ENCODE peak calls at places on chromosomes 16 and 17, in five cellular contexts. I is SJSA1; V is adrenal gland; M is CD8-positive, alpha-beta T cell; K is OCI-LY7. D is an unnamed sample. For H3K4me1, the result is how much of the 10 kb centered on the place peaks cover.

GRCh38 chr17:15350777-15351486 is 9.5 kb upstream of the TEKT3 start:
- DNase-seq in M (no peak), I (no peak), V (no peak), K (no peak), D (no peak)

GRCh38 chr17:1060991-1061390 is 64.1 kb downstream of the TIMM22 start:
- DNase-seq in I (peak), M (no peak), K (no peak), V (peak), D (no peak)

GRCh38 chr17:82893779-82894178 is 54.0 kb upstream of the ZNF750 start:
- DNase-seq in M (no peak), K (no peak), V (no peak), I (no peak), D (no peak)

GRCh38 chr17:83194761-83195329 is 115.4 kb downstream of the METRNL start:
- DNase-seq in M (no peak), K (no peak), V (no peak), I (peak), D (no peak)

GRCh38 chr17:2724783-2725164 is 13.2 kb upstream of the CLUH start:
- DNase-seq in I (no peak), M (peak), V (peak), K (no peak), D (no peak)

GRCh38 chr17:64385187-64386083 is 5.2 kb downstream of the PECAM1 start:
- DNase-seq in M (peak), K (no peak), I (peak), V (peak), D (peak)

GRCh38 chr17:57679906-57680695 is 65.0 kb downstream of the CCDC182 start:
- DNase-seq in K (no peak), I (no peak), M (no peak), V (no peak), D (no peak)

GRCh38 chr17:8656693-8657092 is 26.2 kb upstream of the MYH10 start:
- DNase-seq in I (no peak), K (no peak), V (no peak), M (no peak), D (no peak)

GRCh38 chr17:59840908-59841666 is 51.7 kb downstream of the TUBD1 start:
- DNase-seq in I (peak), V (no peak), M (no peak), K (no peak), D (no peak)

GRCh38 chr16:5002699-5003143 is 31.0 kb downstream of the NAGPA start:
- DNase-seq in I (no peak), M (no peak), K (no peak), V (no peak), D (no peak)

GRCh38 chr16:86862596-86862995 is 284.2 kb downstream of the FOXL1 start:
- DNase-seq in V (no peak), M (no peak), K (no peak), I (no peak), D (no peak)

GRCh38 chr17:79654960-79655382 is 44.1 kb upstream of the RBFOX3 start:
- DNase-seq in V (no peak), M (no peak), I (no peak), K (no peak), D (no peak)

GRCh38 chr17:57629470-57629869 is 115.6 kb downstream of the CCDC182 start:
- DNase-seq in K (peak), M (no peak), I (no peak), V (no peak), D (no peak)

GRCh38 chr17:32503251-32504165 is 16.7 kb downstream of the CDK5R1 start:
- DNase-seq in K (peak), I (no peak), V (no peak), M (peak), D (peak)

GRCh38 chr17:48795444-48796162 is 21.4 kb downstream of the TTLL6 start:
- DNase-seq in K (no peak), I (no peak), V (no peak), M (no peak), D (no peak)
- H3K4me1 ChIP-seq in K (under half), I (under half), V (under half), M (under half), D (under half)

DNA sequence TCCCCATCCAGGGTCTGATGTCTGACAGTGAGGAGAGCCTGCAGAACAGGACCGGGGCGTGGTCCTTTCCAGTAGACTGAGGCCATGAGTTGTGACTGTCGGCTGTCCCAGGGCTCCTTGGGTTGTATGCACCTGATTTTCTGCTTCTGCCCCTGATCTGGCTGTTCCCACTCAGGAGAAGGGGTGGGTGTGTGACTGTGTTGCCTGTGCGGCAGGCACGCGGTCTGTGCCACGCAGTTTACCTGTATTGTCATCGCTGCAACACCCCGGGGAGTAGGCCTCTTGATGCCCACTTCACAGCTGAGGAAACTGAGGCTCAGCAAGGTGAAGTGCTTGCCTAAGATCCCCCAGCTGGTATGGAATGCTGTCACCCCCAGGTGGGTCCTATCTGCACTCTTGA is 1.4 kb downstream of the CRISPLD2 start:
- DNase-seq in K (no peak), V (no peak), I (no peak), M (no peak), D (no peak)
- H3K27ac ChIP-seq in K (no peak), V (peak), I (no peak), M (no peak), D (no peak)

GRCh38 chr16:2516391-2517240 is 2.9 kb downstream of the ATP6V0C start:
- DNase-seq in M (no peak), I (no peak), V (peak), K (no peak), D (no peak)
- H3K4me1 ChIP-seq in M (half or more), I (under half), V (half or more), K (under half), D (half or more)

GRCh38 chr16:85537331-85537788 is 75.8 kb upstream of the GSE1 start:
- DNase-seq in V (no peak), M (no peak), I (no peak), K (no peak), D (no peak)

GRCh38 chr16:85534536-85535351 is 78.4 kb upstream of the GSE1 start:
- DNase-seq in K (no peak), V (no peak), M (no peak), I (no peak), D (no peak)

GRCh38 chr16:85536411-85537330 is 76.5 kb upstream of the GSE1 start:
- DNase-seq in M (no peak), K (no peak), I (no peak), V (no peak), D (no peak)

GRCh38 chr16:85535352-85536072 is 77.6 kb upstream of the GSE1 start:
- DNase-seq in K (no peak), V (no peak), M (no peak), I (no peak), D (no peak)

GRCh38 chr16:85536073-85536410 is 77.1 kb upstream of the GSE1 start:
- DNase-seq in M (no peak), I (no peak), V (no peak), K (no peak), D (no peak)
- H3K27ac ChIP-seq in M (no peak), I (no peak), V (no peak), K (no peak), D (peak)